ENCODE peak calls at places on chromosomes 13 and 19, in eight cellular contexts. T is fibroblast of pulmonary artery; M is mammary epithelial cell; J is DND-41; G is upper lobe of left lung; S is A549; L is CD8-positive, alpha-beta T cell; O is AG04449. I is an unnamed sample.

GRCh38 chr19:9674669-9675357 is at the start of gene ZNF562:
- DNase-seq in T (peak; percentile 91), M (peak; percentile 89), J (peak; percentile 86), G (peak; percentile 82), S (peak; percentile 63), L (peak; percentile 80), O (peak; percentile 16), I (peak; percentile 29)

GRCh38 chr13:76620036-76620435 is 266.2 kb downstream of the KCTD12 start:
- DNase-seq in T (peak; percentile 23), M (peak; percentile 61), J (no peak), G (no peak), S (no peak), L (no peak), O (no peak), I (no peak)

GRCh38 chr19:23436318-23436717 is 41.0 kb upstream of the ZNF91 start:
- DNase-seq in T (no peak), M (no peak), J (peak; percentile 23), G (no peak), S (no peak), L (no peak), O (no peak), I (no peak)

GRCh38 chr13:50130686-50131051 is 115.4 kb downstream of the KCNRG start:
- DNase-seq in T (peak; percentile 69), M (no peak), J (no peak), G (peak; percentile 41), S (peak; percentile 8), L (peak; percentile 38), O (no peak), I (no peak)

GRCh38 chr19:2239771-2240770 is 3.4 kb downstream of the SF3A2 start:
- DNase-seq in T (peak; percentile 57), M (no peak), J (peak; percentile 73), G (peak; percentile 32), S (no peak), L (peak; percentile 58), O (no peak), I (no peak)

GRCh38 chr13:24272452-24273161 is 36.8 kb upstream of the C1QTNF9 start:
- DNase-seq in T (no peak), M (no peak), J (no peak), G (peak; percentile 67), S (no peak), L (peak; percentile 28), O (no peak), I (no peak)

GRCh38 chr13:109778102-109778542 is 8.3 kb downstream of the IRS2 start:
- DNase-seq in T (no peak), M (peak; percentile 59), J (no peak), G (no peak), S (no peak), L (no peak), O (no peak), I (no peak)

GRCh38 chr13:44918323-44919102 is 70.8 kb downstream of the NUFIP1 start:
- DNase-seq in T (peak; percentile 98), M (no peak), J (no peak), G (peak; percentile 94), S (peak; percentile 51), L (peak; percentile 84), O (peak; percentile 80), I (peak; percentile 92)

GRCh38 chr19:35468637-35469036 is 20.6 kb downstream of the FFAR2 start:
- DNase-seq in T (peak; percentile 46), M (peak; percentile 24), J (peak; percentile 49), G (peak; percentile 69), S (peak; percentile 82), L (peak; percentile 73), O (peak; percentile 2), I (no peak)

GRCh38 chr13:113934576-113934975 is 39.3 kb downstream of the C13orf46 start:
- DNase-seq in T (no peak), M (no peak), J (no peak), G (no peak), S (no peak), L (no peak), O (no peak), I (no peak)

GRCh38 chr19:46618670-46619231 is 6.1 kb downstream of the PTGIR start:
- DNase-seq in T (peak; percentile 86), M (no peak), J (no peak), G (peak; percentile 59), S (no peak), L (no peak), O (no peak), I (no peak)

GRCh38 chr19:11268783-11269267 is 6.5 kb upstream of the DOCK6 start:
- DNase-seq in T (peak; percentile 96), M (peak; percentile 80), J (no peak), G (peak; percentile 59), S (no peak), L (no peak), O (no peak), I (no peak)

GRCh38 chr19:54179921-54180452 is 7.0 kb upstream of the TMC4 start:
- DNase-seq in T (peak; percentile 72), M (peak; percentile 37), J (no peak), G (no peak), S (no peak), L (no peak), O (no peak), I (no peak)

GRCh38 chr13:59664586-59664985 is 499.1 kb downstream of the DIAPH3 start:
- DNase-seq in T (no peak), M (no peak), J (no peak), G (no peak), S (no peak), L (no peak), O (no peak), I (no peak)
- H3K4me3 ChIP-seq in T (no peak overlapping the region), M (no peak overlapping the region), J (no peak overlapping the region), G (no peak overlapping the region), S (no peak overlapping the region), L (no peak overlapping the region), O (no peak overlapping the region), I (no peak overlapping the region)

DNA sequence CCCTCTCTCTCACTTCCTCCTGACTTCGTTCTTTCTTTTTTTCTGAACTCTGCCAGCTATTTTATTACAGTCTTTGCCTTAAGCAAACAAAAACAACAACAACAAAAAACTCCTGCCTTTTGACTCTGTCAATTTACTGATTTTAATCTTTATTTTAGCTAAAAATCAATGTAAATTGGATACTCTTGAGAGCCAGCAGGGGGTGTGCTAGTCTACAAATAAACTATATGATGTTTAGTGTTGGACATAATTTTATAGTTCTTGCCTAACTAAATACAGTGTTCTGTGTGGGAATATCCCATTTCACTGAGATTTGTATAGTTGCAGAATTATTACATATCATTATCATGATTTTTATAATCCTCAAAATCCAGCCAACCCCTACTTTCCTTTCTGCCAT is 1199.9 kb upstream of the SPRY2 start:
- DNase-seq in T (no peak), M (no peak), J (no peak), G (no peak), S (no peak), L (no peak), O (no peak), I (no peak)
- TF ChIP-seq CTCF in T (no peak), M (peak; percentile 35), J (peak; percentile 31), G (no peak), S (no peak), L (no peak), O (no peak), I (no peak)

GRCh38 chr13:20285530-20285929 is 53.4 kb upstream of the GJB6 start:
- DNase-seq in T (no peak), M (no peak), J (no peak), G (no peak), S (no peak), L (no peak), O (no peak), I (no peak)
- H3K4me3 ChIP-seq in T (no peak overlapping the region), M (no peak overlapping the region), J (no peak overlapping the region), G (no peak overlapping the region), S (no peak overlapping the region), L (no peak overlapping the region), O (no peak overlapping the region), I (no peak overlapping the region)

DNA sequence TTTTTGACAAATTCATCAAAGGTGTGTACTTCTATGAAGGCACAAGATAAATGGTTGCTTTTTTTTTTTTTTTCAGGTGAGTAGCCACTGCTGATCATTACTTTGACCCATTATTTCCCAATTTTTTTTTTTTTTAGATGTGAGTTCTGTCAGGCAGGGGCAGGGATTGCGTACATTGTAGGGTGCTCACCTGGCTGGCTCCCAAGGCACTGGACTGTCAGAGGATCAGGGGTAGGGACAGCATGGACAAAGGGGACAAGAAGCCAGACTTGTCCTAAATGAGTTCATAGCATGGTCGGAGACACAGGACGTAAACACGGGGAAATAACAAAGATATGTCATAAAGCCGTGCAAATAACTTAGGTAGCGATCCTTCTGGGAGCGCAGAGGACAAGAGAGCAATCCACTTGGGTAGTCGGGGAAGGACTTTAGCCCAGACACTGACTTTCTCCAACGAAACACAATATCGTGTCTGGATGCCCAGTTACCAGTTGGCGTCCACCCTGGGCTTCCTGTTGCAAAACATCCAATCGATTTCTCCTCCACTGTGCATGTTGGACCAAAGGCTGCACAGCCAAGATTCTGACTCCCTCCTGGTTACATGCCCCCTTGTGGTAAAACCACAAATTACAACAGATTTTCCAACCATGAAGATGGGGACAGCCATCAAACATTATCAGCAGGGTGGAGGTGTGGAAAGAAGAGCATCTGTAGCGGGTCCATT is 27.5 kb upstream of the KATNAL1 start:
- DNase-seq in T (peak; percentile 39), M (no peak), J (no peak), G (no peak), S (peak; percentile 25), L (no peak), O (no peak), I (no peak)
- TF ChIP-seq CTCF in T (peak; percentile 46), M (peak; percentile 58), J (peak; percentile 70), G (peak; percentile 61), S (peak; percentile 24), L (no peak), O (no peak), I (peak; percentile 44)

GRCh38 chr19:56423276-56423984 is 19.3 kb downstream of the ZNF583 start:
- DNase-seq in T (peak; percentile 11), M (no peak), J (no peak), G (no peak), S (no peak), L (no peak), O (no peak), I (no peak)
- H3K4me3 ChIP-seq in T (no peak overlapping the region), M (no peak overlapping the region), J (no peak overlapping the region), G (no peak overlapping the region), S (no peak overlapping the region), L (peak overlapping the region; percentile 3), O (no peak overlapping the region), I (no peak overlapping the region)

GRCh38 chr13:79405831-79406596 is at the start of gene RBM26:
- DNase-seq in T (peak; percentile 97), M (peak; percentile 91), J (peak; percentile 96), G (peak; percentile 90), S (peak; percentile 80), L (peak; percentile 95), O (peak; percentile 55), I (peak; percentile 79)
- TF ChIP-seq CTCF in T (no peak), M (no peak), J (peak; percentile 17), G (peak; percentile 47), S (no peak), L (peak; percentile 24), O (peak; percentile 4), I (peak; percentile 5)

GRCh38 chr19:51693246-51693645 is at the start of gene SPACA6:
- DNase-seq in T (no peak), M (no peak), J (no peak), G (no peak), S (no peak), L (no peak), O (no peak), I (no peak)
- H3K4me3 ChIP-seq in T (peak within 1 kb of the TSS; percentile 97), M (no peak within 1 kb of the TSS), J (no peak within 1 kb of the TSS), G (peak within 1 kb of the TSS; percentile 69), S (peak within 1 kb of the TSS; percentile 77), L (no peak within 1 kb of the TSS), O (peak within 1 kb of the TSS; percentile 96), I (peak within 1 kb of the TSS; percentile 92)